ENCODE peak calls at places on chromosome 22, in six cellular contexts. V is HT1080; B is activated naive CD8-positive, alpha-beta T cell treated with anti-CD3 and anti-CD28 coated beads, Interleukin-2, amount 10 ng/mL, durations not matched to agents 7 days and 5 days; N is stimulated activated CD8-positive, alpha-beta memory T cell treated with anti-CD3 and anti-CD28 coated beads, Interleukin-15, amount 100 ng/mL, for 1 hour; H is A172; E is activated CD4-positive, alpha-beta T cell treated with anti-CD3 and anti-CD28 coated beads, Interleukin-2, amount 50 U/mL, for 4 hours. C is an unnamed sample.

GRCh38 chr22:28373841-28374240 is 305.8 kb downstream of the TTC28 start:
- DNase-seq in B (no peak), E (no peak), H (no peak), N (no peak), V (no peak), C (no peak)

GRCh38 chr22:38923463-38924196 is 33.8 kb upstream of the APOBEC3A start:
- DNase-seq in V (peak; percentile 86), N (no peak), H (peak; percentile 89), E (no peak), B (no peak), C (no peak)

GRCh38 chr22:47307326-47307725 is 544.9 kb downstream of the TBC1D22A start:
- DNase-seq in B (no peak), V (peak; percentile 47), H (peak; percentile 27), N (no peak), E (no peak), C (no peak)

GRCh38 chr22:22180738-22181514 is 63.7 kb upstream of the VPREB1 start:
- DNase-seq in E (no peak), H (no peak), V (no peak), B (no peak), N (no peak), C (no peak)

GRCh38 chr22:40107244-40107643 is 70.5 kb upstream of the TNRC6B start:
- DNase-seq in B (no peak), E (no peak), N (no peak), V (no peak), H (no peak), C (no peak)

GRCh38 chr22:18991828-18992442 is 55.8 kb upstream of the PRODH start:
- DNase-seq in N (no peak), E (no peak), B (no peak), H (no peak), V (no peak), C (no peak)

GRCh38 chr22:28949788-28950187 is 66.4 kb downstream of the ZNRF3 start:
- DNase-seq in H (no peak), V (no peak), N (no peak), B (no peak), E (no peak), C (no peak)

GRCh38 chr22:29154364-29155048 is 51.2 kb upstream of the EMID1 start:
- DNase-seq in B (peak; percentile 89), E (peak; percentile 40), N (peak; percentile 27), V (peak; percentile 57), H (peak; percentile 21), C (peak; percentile 93)

GRCh38 chr22:28029201-28029948 is 110.3 kb upstream of the PITPNB start:
- DNase-seq in V (peak; percentile 92), E (no peak), N (no peak), B (no peak), H (peak; percentile 90), C (no peak)

GRCh38 chr22:32378703-32379272 is 21.1 kb downstream of the RFPL3 start:
- DNase-seq in B (no peak), H (peak; percentile 45), N (no peak), V (peak; percentile 61), E (no peak), C (no peak)

GRCh38 chr22:17381237-17381913 is 12.1 kb downstream of the CECR2 start:
- DNase-seq in B (no peak), H (no peak), V (no peak), N (no peak), E (no peak), C (no peak)

GRCh38 chr22:30235687-30236170 is 10.8 kb downstream of the LIF start:
- DNase-seq in B (no peak), H (peak; percentile 98), E (no peak), N (no peak), V (peak; percentile 83), C (no peak)

GRCh38 chr22:48740086-48740730 is 1087.5 kb downstream of the BRD1 start:
- DNase-seq in E (no peak), V (no peak), B (no peak), H (no peak), N (no peak), C (peak; percentile 69)

GRCh38 chr22:42913874-42914510 is 56.9 kb upstream of the ARFGAP3 start:
- DNase-seq in V (no peak), E (no peak), H (no peak), B (no peak), N (no peak), C (no peak)

GRCh38 chr22:25364281-25364680 is 144.8 kb downstream of the CRYBB2 start:
- DNase-seq in B (no peak), V (no peak), H (no peak), N (no peak), E (no peak), C (peak; percentile 62)

GRCh38 chr22:29994027-29994715 is 86.1 kb upstream of the HORMAD2 start:
- DNase-seq in V (peak; percentile 85), N (no peak), B (no peak), H (peak; percentile 74), E (no peak), C (no peak)

GRCh38 chr22:44354288-44354687 is 41.5 kb upstream of the SHISAL1 start:
- DNase-seq in V (no peak), B (no peak), N (no peak), E (no peak), H (no peak), C (no peak)

GRCh38 chr22:37803195-37803635 is 4.5 kb upstream of the GCAT start:
- DNase-seq in N (no peak), H (no peak), B (no peak), E (no peak), V (no peak), C (no peak)

GRCh38 chr22:27980424-27981148 is 61.5 kb upstream of the PITPNB start:
- DNase-seq in V (no peak), B (no peak), E (no peak), N (no peak), H (no peak), C (no peak)

GRCh38 chr22:25840162-25840561 is 98.2 kb downstream of the MYO18B start:
- DNase-seq in B (no peak), N (no peak), E (no peak), V (no peak), H (no peak), C (no peak)

GRCh38 chr22:25085930-25086901 is 113.4 kb upstream of the CRYBB3 start:
- DNase-seq in B (no peak), E (no peak), N (no peak), V (no peak), H (no peak), C (no peak)

GRCh38 chr22:42184852-42185251 is 54.2 kb upstream of the CYP2D6 start:
- DNase-seq in H (no peak), N (no peak), V (no peak), B (no peak), E (no peak), C (no peak)

GRCh38 chr22:17726561-17727243 is 47.6 kb downstream of the BID start:
- DNase-seq in E (no peak), B (no peak), V (no peak), H (no peak), N (no peak), C (no peak)

GRCh38 chr22:26905640-26906039 is 248.3 kb downstream of the MIAT start:
- DNase-seq in B (no peak), H (no peak), V (no peak), E (no peak), N (no peak), C (no peak)

GRCh38 chr22:44012172-44012571 is 11.9 kb upstream of the PARVB start:
- DNase-seq in B (no peak), H (no peak), N (no peak), V (no peak), E (no peak), C (no peak)

GRCh38 chr22:45534339-45535192 is 31.9 kb downstream of the FBLN1 start:
- DNase-seq in B (no peak), V (no peak), H (no peak), N (no peak), E (no peak), C (peak; percentile 4)

GRCh38 chr22:42468841-42469240 is 36.6 kb upstream of the NFAM1 start:
- DNase-seq in B (no peak), E (no peak), V (peak; percentile 26), N (no peak), H (no peak), C (no peak)

GRCh38 chr22:48222742-48223487 is 1460.5 kb downstream of the TBC1D22A start:
- DNase-seq in N (no peak), H (no peak), E (no peak), B (no peak), V (no peak), C (no peak)

GRCh38 chr22:28710112-28710888 is 30.7 kb upstream of the TTC28 start:
- DNase-seq in B (no peak), V (peak; percentile 81), E (no peak), H (peak; percentile 14), N (no peak), C (no peak)

GRCh38 chr22:38872831-38873248 is 824 bp upstream of the CBX6 start:
- DNase-seq in B (peak; percentile 55), V (no peak), E (no peak), N (no peak), H (no peak), C (peak; percentile 80)

GRCh38 chr22:35910013-35910860 is 118.4 kb downstream of the RBFOX2 start:
- DNase-seq in H (peak; percentile 49), E (no peak), B (no peak), V (peak; percentile 53), N (no peak), C (no peak)

GRCh38 chr22:41351011-41351410 is 30.7 kb upstream of the TEF start:
- DNase-seq in N (no peak), V (no peak), E (no peak), B (no peak), H (no peak), C (no peak)